ENCODE peak calls at places on chromosomes 11 and 22, in ten cellular contexts. A is tibial nerve, C is spleen, Y is testis, E is neural crest cell, U is astrocyte of the spinal cord, K is WTC11, V is endothelial cell, Z is mesothelial cell of epicardium, W is nephron progenitor cell. D is an unnamed sample.

GRCh38 chr11:121328213-121328966 is 35.8 kb downstream of the SC5D start:
- DNase-seq in A (no peak), C (no peak), Y (no peak), E (no peak), U (no peak), K (no peak), V (no peak), Z (no peak), W (no peak), D (no peak)

GRCh38 chr11:34860034-34860433 is 56.1 kb downstream of the APIP start:
- DNase-seq in A (no peak), C (no peak), Y (no peak), E (no peak), U (no peak), K (no peak), V (no peak), Z (no peak), W (no peak), D (no peak)

GRCh38 chr11:68326334-68327215 is 14.2 kb downstream of the LRP5 start:
- DNase-seq in A (no peak), C (no peak), Y (no peak), E (no peak), U (no peak), K (no peak), V (no peak), Z (no peak), W (no peak), D (no peak)

GRCh38 chr11:73521621-73522020 is 76.3 kb downstream of the FAM168A start:
- DNase-seq in A (no peak), C (no peak), Y (no peak), E (no peak), U (peak; percentile 60), K (no peak), V (no peak), Z (no peak), W (peak; percentile 6), D (no peak)

GRCh38 chr22:21457023-21457787 is 10.0 kb upstream of the TMEM191C start:
- DNase-seq in A (peak; percentile 4), C (peak; percentile 56), Y (no peak), E (peak; percentile 0), U (no peak), K (peak; percentile 12), V (no peak), Z (no peak), W (no peak), D (no peak)

GRCh38 chr22:45651931-45652528 is 19.6 kb upstream of the ATXN10 start:
- DNase-seq in A (no peak), C (peak; percentile 40), Y (no peak), E (no peak), U (no peak), K (no peak), V (no peak), Z (no peak), W (no peak), D (no peak)

GRCh38 chr11:13141731-13142724 is 132.9 kb downstream of the RASSF10 start:
- DNase-seq in A (no peak), C (no peak), Y (peak; percentile 13), E (no peak), U (no peak), K (no peak), V (no peak), Z (no peak), W (no peak), D (no peak)

GRCh38 chr11:45850446-45850845 is 3.2 kb downstream of the CRY2 start:
- DNase-seq in A (no peak), C (no peak), Y (no peak), E (no peak), U (peak; percentile 22), K (no peak), V (no peak), Z (no peak), W (no peak), D (no peak)

GRCh38 chr11:608751-609354 is 6.9 kb downstream of the IRF7 start:
- DNase-seq in A (no peak), C (no peak), Y (peak; percentile 48), E (no peak), U (no peak), K (no peak), V (no peak), Z (no peak), W (no peak), D (no peak)

GRCh38 chr11:113073290-113073953 is 112.2 kb downstream of the NCAM1 start:
- DNase-seq in A (no peak), C (no peak), Y (no peak), E (no peak), U (no peak), K (no peak), V (no peak), Z (no peak), W (no peak), D (no peak)

DNA sequence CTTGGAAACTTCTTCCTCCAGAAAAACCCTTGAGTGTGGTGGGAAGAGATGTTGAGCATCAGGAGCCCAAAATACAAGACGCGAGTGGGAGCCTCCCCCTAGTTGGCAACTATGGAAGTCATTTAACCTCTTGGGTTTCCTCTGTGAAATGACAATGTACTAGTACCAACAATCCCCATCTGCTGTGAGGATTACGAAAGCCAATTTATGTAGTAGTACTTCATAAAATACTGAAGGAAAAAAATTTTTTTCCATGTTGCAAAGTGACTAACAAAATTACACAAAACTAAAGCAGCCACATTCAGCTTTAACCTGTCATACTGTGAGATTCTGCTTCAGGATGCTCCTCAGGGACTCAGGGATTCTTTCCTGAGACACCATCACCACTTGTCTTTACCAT is 595 bp upstream of the SLC25A17 start:
- DNase-seq in A (no peak), C (no peak), Y (no peak), E (no peak), U (no peak), K (no peak), V (no peak), Z (no peak), W (no peak), D (no peak)
- TF ChIP-seq CTCF in A (no peak), C (no peak), Y (no peak), E (no peak), U (no peak), K (no peak), V (no peak), Z (no peak), W (no peak), D (no peak)

GRCh38 chr22:37045958-37046357 is 5.6 kb upstream of the KCTD17 start:
- DNase-seq in A (no peak), C (no peak), Y (no peak), E (no peak), U (peak; percentile 29), K (no peak), V (peak; percentile 31), Z (no peak), W (no peak), D (no peak)

GRCh38 chr22:37046589-37046988 is 5.0 kb upstream of the KCTD17 start:
- DNase-seq in A (no peak), C (peak; percentile 64), Y (no peak), E (no peak), U (no peak), K (no peak), V (no peak), Z (no peak), W (no peak), D (no peak)

GRCh38 chr22:37043214-37043827 is 8.2 kb upstream of the KCTD17 start:
- DNase-seq in A (no peak), C (peak; percentile 32), Y (no peak), E (no peak), U (no peak), K (no peak), V (no peak), Z (no peak), W (no peak), D (no peak)

GRCh38 chr22:37044634-37045625 is 6.6 kb upstream of the KCTD17 start:
- DNase-seq in A (no peak), C (no peak), Y (no peak), E (no peak), U (no peak), K (no peak), V (no peak), Z (no peak), W (no peak), D (no peak)

GRCh38 chr22:37043828-37044538 is 7.6 kb upstream of the KCTD17 start:
- DNase-seq in A (no peak), C (peak; percentile 89), Y (peak; percentile 78), E (peak; percentile 39), U (no peak), K (peak; percentile 50), V (peak; percentile 59), Z (no peak), W (peak; percentile 64), D (peak; percentile 62)
- TF ChIP-seq CTCF in A (peak; percentile 53), C (peak; percentile 65), Y (peak; percentile 36), E (peak; percentile 70), U (peak; percentile 45), K (no peak), V (peak; percentile 33), Z (peak; percentile 33), W (peak; percentile 62), D (peak; percentile 80)

GRCh38 chr22:37549704-37550059 is 10.6 kb upstream of the CDC42EP1 start:
- DNase-seq in A (no peak), C (no peak), Y (peak; percentile 63), E (no peak), U (peak; percentile 69), K (no peak), V (no peak), Z (no peak), W (no peak), D (no peak)
- TF ChIP-seq CTCF in A (peak; percentile 59), C (no peak), Y (no peak), E (no peak), U (peak; percentile 52), K (no peak), V (no peak), Z (no peak), W (no peak), D (peak; percentile 19)

GRCh38 chr11:108121274-108122155 is at the start of gene ACAT1:
- DNase-seq in A (peak; percentile 98), C (peak; percentile 100), Y (peak; percentile 96), E (peak; percentile 92), U (peak; percentile 88), K (peak; percentile 97), V (peak; percentile 92), Z (peak; percentile 93), W (peak; percentile 96), D (peak; percentile 89)
- TF ChIP-seq CTCF in A (peak; percentile 89), C (peak; percentile 67), Y (peak; percentile 69), E (peak; percentile 56), U (peak; percentile 20), K (no peak), V (peak; percentile 44), Z (peak; percentile 60), W (no peak), D (peak; percentile 47)